ENCODE peak calls at places on chromosomes 11 and 22, in ten cellular contexts. K is GM13977; D is Jurkat, Clone E6-1; O is neural progenitor cell; Y is substantia nigra; V is stimulated activated CD8-positive, alpha-beta memory T cell treated with anti-CD3 and anti-CD28 coated beads, Interleukin-12 subunit alpha, Interleukin-12 subunit beta, amount 100 ng/mL, for 1 hour; N is iPS DF 19.7; I is pancreas; H is mucosa of gallbladder; B is PC-9. W is an unnamed sample.

GRCh38 chr11:117390743-117391142 is 63.1 kb downstream of the CEP164 start:
- DNase-seq in D (no peak), Y (no peak), B (no peak), V (no peak), N (no peak), H (no peak), O (no peak), I (no peak), K (no peak), W (no peak)

GRCh38 chr11:24234822-24235508 is 261.9 kb upstream of the LUZP2 start:
- DNase-seq in O (peak), D (no peak), I (peak), Y (no peak), K (no peak), H (no peak), B (no peak), V (no peak), N (no peak), W (no peak)

GRCh38 chr11:32602657-32603410 is 19.2 kb downstream of the EIF3M start:
- DNase-seq in N (no peak), Y (no peak), O (no peak), V (no peak), I (no peak), B (no peak), K (peak), H (no peak), D (no peak), W (no peak)

GRCh38 chr11:132427611-132428010 is 1057.2 kb downstream of the NTM start:
- DNase-seq in V (no peak), H (no peak), I (no peak), N (no peak), B (no peak), K (no peak), O (no peak), D (no peak), Y (no peak), W (no peak)

GRCh38 chr11:61536676-61537270 is 28.2 kb downstream of the LRRC10B start:
- DNase-seq in H (no peak), B (no peak), N (no peak), K (no peak), I (no peak), O (peak), V (no peak), D (no peak), Y (no peak), W (no peak)

GRCh38 chr22:29212738-29213137 is 7.0 kb downstream of the EMID1 start:
- DNase-seq in O (no peak), Y (no peak), I (no peak), N (no peak), D (no peak), K (no peak), V (no peak), B (no peak), H (no peak), W (no peak)

GRCh38 chr22:36330127-36330526 is 57.6 kb downstream of the MYH9 start:
- DNase-seq in B (no peak), N (no peak), V (no peak), Y (no peak), D (no peak), O (no peak), K (no peak), I (no peak), H (no peak), W (no peak)

GRCh38 chr22:41260871-41261270 is 20.1 kb upstream of the CHADL start:
- DNase-seq in B (no peak), D (no peak), N (no peak), H (no peak), Y (no peak), I (no peak), O (no peak), V (no peak), K (no peak), W (no peak)

GRCh38 chr11:44623716-44624491 is 58.4 kb downstream of the CD82 start:
- DNase-seq in K (peak), H (peak), Y (no peak), O (no peak), V (no peak), B (no peak), N (no peak), I (peak), D (no peak), W (no peak)

GRCh38 chr11:50037282-50037681 is 4.6 kb downstream of the OR4C45 start:
- DNase-seq in K (no peak), N (no peak), V (no peak), O (no peak), Y (no peak), H (no peak), I (no peak), D (no peak), B (no peak), W (no peak)

GRCh38 chr11:8203980-8204379 is 35.2 kb upstream of the RIC3 start:
- DNase-seq in I (no peak), B (no peak), O (no peak), H (no peak), Y (no peak), K (no peak), N (no peak), D (no peak), V (no peak), W (no peak)

GRCh38 chr11:14384338-14384737 is 25.4 kb upstream of the RRAS2 start:
- DNase-seq in D (no peak), N (no peak), K (no peak), Y (no peak), O (no peak), I (no peak), V (no peak), H (no peak), B (no peak), W (no peak)

GRCh38 chr22:38788846-38789245 is 5.1 kb downstream of the DNAL4 start:
- DNase-seq in B (no peak), K (no peak), Y (no peak), O (no peak), V (no peak), D (no peak), I (no peak), H (no peak), N (no peak), W (no peak)

GRCh38 chr22:22164541-22165272 is 79.9 kb upstream of the VPREB1 start:
- DNase-seq in D (no peak), I (no peak), N (no peak), V (no peak), O (peak), K (no peak), B (no peak), Y (no peak), H (no peak), W (no peak)

W was measured in epithelial cell of prostate.